ENCODE peak calls at places on chromosomes 2 and 18, in eight cellular contexts. R, H, F, M, Z, Y, V and T are unnamed samples. For H3K9me3 and H3K4me1, the result is how much of the 10 kb centered on the place peaks cover.

GRCh38 chr2:29878898-29879297 is 42.5 kb downstream of the ALK start:
- DNase-seq in R (no peak), H (no peak), F (no peak), M (no peak), Z (peak), Y (no peak), V (no peak), T (no peak)

GRCh38 chr18:47756364-47757016 is 174.0 kb downstream of the SMAD2 start:
- DNase-seq in R (peak), H (peak), F (peak), M (no peak), Z (peak), Y (peak), V (peak), T (peak)

GRCh38 chr2:42060718-42061619 is 13.1 kb downstream of the PKDCC start:
- DNase-seq in R (peak), H (peak), F (peak), M (peak), Z (no peak), Y (no peak), V (no peak), T (peak)

GRCh38 chr2:133948610-133949290 is 305.1 kb upstream of the MGAT5 start:
- DNase-seq in R (no peak), H (peak), F (no peak), M (no peak), Z (no peak), Y (no peak), V (no peak), T (no peak)

GRCh38 chr2:188512456-188512855 is 220.8 kb downstream of the GULP1 start:
- DNase-seq in R (no peak), H (no peak), F (no peak), M (no peak), Z (peak), Y (no peak), V (no peak), T (no peak)

GRCh38 chr2:67880291-67880761 is 182.5 kb downstream of the C1D start:
- DNase-seq in R (no peak), H (no peak), F (no peak), M (no peak), Z (no peak), Y (no peak), V (peak), T (no peak)

GRCh38 chr18:44602845-44603244 is 77.8 kb upstream of the SETBP1 start:
- DNase-seq in R (no peak), H (no peak), F (no peak), M (no peak), Z (peak), Y (no peak), V (no peak), T (no peak)

GRCh38 chr2:137888845-137889244 is 75.4 kb upstream of the HNMT start:
- DNase-seq in R (peak), H (no peak), F (peak), M (no peak), Z (peak), Y (no peak), V (no peak), T (no peak)

GRCh38 chr2:69242651-69243051 is 144.4 kb downstream of the GFPT1 start:
- DNase-seq in R (no peak), H (no peak), F (no peak), M (no peak), Z (peak), Y (no peak), V (no peak), T (no peak)

GRCh38 chr2:232887171-232887850 is 17.2 kb downstream of the SNORC start:
- DNase-seq in R (no peak), H (no peak), F (peak), M (no peak), Z (peak), Y (peak), V (no peak), T (no peak)

GRCh38 chr18:63309422-63309821 is 10.1 kb downstream of the BCL2 start:
- DNase-seq in R (no peak), H (no peak), F (no peak), M (no peak), Z (no peak), Y (no peak), V (no peak), T (no peak)

GRCh38 chr18:31512203-31512764 is 14.3 kb downstream of the DSG2 start:
- DNase-seq in R (peak), H (no peak), F (peak), M (no peak), Z (peak), Y (no peak), V (no peak), T (no peak)

GRCh38 chr2:219352448-219353023 is 20.0 kb upstream of the RESP18 start:
- DNase-seq in R (peak), H (peak), F (peak), M (no peak), Z (peak), Y (no peak), V (peak), T (no peak)

GRCh38 chr2:46439582-46439981 is 39.8 kb upstream of the TMEM247 start:
- DNase-seq in R (peak), H (no peak), F (no peak), M (no peak), Z (no peak), Y (no peak), V (no peak), T (no peak)

GRCh38 chr2:230443540-230443939 is 27.5 kb downstream of the SP100 start:
- DNase-seq in R (no peak), H (no peak), F (no peak), M (no peak), Z (peak), Y (no peak), V (no peak), T (no peak)

GRCh38 chr2:12244070-12244469 is 472.7 kb upstream of the TRIB2 start:
- DNase-seq in R (no peak), H (no peak), F (no peak), M (no peak), Z (peak), Y (no peak), V (no peak), T (no peak)

GRCh38 chr18:76274470-76275289 is 220.4 kb downstream of the ZNF516 start:
- DNase-seq in R (no peak), H (no peak), F (no peak), M (no peak), Z (no peak), Y (no peak), V (no peak), T (no peak)

GRCh38 chr2:105502625-105503334 is 103.9 kb upstream of the FHL2 start:
- DNase-seq in R (no peak), H (no peak), F (no peak), M (no peak), Z (peak), Y (no peak), V (no peak), T (no peak)

GRCh38 chr2:9178110-9178904 is 28.3 kb upstream of the ASAP2 start:
- DNase-seq in R (peak), H (no peak), F (peak), M (no peak), Z (peak), Y (no peak), V (peak), T (no peak)

GRCh38 chr2:195359043-195359735 is 297.8 kb upstream of the SLC39A10 start:
- DNase-seq in R (no peak), H (no peak), F (no peak), M (no peak), Z (no peak), Y (no peak), V (no peak), T (no peak)

GRCh38 chr18:75127143-75128021 is 81.6 kb downstream of the PTGR3 start:
- DNase-seq in R (peak), H (no peak), F (peak), M (no peak), Z (no peak), Y (peak), V (no peak), T (no peak)

GRCh38 chr2:232688201-232688600 is 8.9 kb upstream of the GIGYF2 start:
- DNase-seq in R (no peak), H (no peak), F (no peak), M (no peak), Z (no peak), Y (no peak), V (no peak), T (no peak)

GRCh38 chr2:8135051-8135675 is 546.7 kb upstream of the ID2 start:
- DNase-seq in R (no peak), H (peak), F (no peak), M (no peak), Z (no peak), Y (no peak), V (no peak), T (no peak)

GRCh38 chr2:27509326-27509725 is 12.7 kb downstream of the GCKR start:
- DNase-seq in R (no peak), H (no peak), F (no peak), M (no peak), Z (no peak), Y (no peak), V (no peak), T (no peak)

GRCh38 chr2:22817197-22817596 is 567.8 kb upstream of the KLHL29 start:
- DNase-seq in R (no peak), H (no peak), F (no peak), M (no peak), Z (peak), Y (no peak), V (no peak), T (no peak)
- H3K9me3 ChIP-seq in R (under half), H (under half), F (under half), M (under half), Z (under half), Y (under half), V (under half), T (under half)

DNA sequence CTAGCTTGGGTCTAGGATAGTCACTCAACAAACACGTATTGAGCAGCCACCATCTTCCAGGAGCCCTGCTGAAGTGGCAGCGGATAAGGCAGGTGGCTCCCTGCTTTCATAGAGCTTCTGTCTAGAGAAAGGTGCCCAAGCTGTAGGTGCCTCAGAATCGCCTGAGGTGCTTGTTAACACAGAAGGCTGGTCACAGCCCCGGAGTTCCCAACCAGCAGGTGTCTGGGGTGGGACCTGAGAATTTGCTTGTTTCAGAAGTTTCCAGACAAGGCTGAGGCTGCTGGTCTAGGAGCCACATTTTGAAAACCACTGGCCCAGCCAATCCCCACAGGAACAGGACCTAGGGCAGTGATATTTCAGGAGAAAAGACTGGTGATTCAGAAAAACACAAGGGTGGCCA is 45.3 kb upstream of the SMAD7 start:
- DNase-seq in R (no peak), H (peak), F (no peak), M (no peak), Z (no peak), Y (no peak), V (no peak), T (no peak)
- H3K4me1 ChIP-seq in R (under half), H (half or more), F (under half), M (under half), Z (under half), Y (under half), V (under half), T (under half)

DNA sequence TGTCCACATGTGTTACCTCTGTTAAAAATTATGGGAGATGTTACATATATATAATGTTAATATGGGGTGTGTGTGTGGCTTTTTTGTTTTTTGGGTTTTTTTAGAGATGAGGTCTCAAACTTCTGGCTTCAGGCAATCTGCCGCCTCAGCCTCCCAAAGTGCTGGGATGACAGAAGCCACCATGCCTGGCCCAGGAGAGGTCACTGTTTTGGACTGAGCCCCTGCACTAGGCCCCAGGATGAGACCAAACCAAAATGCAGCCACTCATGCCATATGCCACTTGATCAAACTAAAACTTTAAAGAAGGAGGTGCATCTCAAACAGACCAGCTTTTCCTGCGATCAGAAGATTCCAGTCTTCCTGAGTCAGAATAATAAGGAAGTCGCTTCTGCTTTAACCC is 2.5 kb downstream of the ADI1 start:
- DNase-seq in R (no peak), H (no peak), F (no peak), M (no peak), Z (no peak), Y (no peak), V (no peak), T (no peak)
- H3K9me3 ChIP-seq in R (under half), H (under half), F (under half), M (under half), Z (under half), Y (under half), V (under half), T (under half)

GRCh38 chr2:20423847-20424246 is 23.0 kb upstream of the RHOB start:
- DNase-seq in R (no peak), H (no peak), F (no peak), M (no peak), Z (no peak), Y (no peak), V (no peak), T (no peak)

GRCh38 chr2:20424300-20425290 is 22.3 kb upstream of the RHOB start:
- DNase-seq in R (peak), H (peak), F (peak), M (peak), Z (peak), Y (peak), V (no peak), T (peak)

GRCh38 chr2:20425371-20425881 is 21.4 kb upstream of the RHOB start:
- DNase-seq in R (no peak), H (no peak), F (peak), M (no peak), Z (peak), Y (no peak), V (no peak), T (no peak)

GRCh38 chr2:20427931-20428526 is 18.8 kb upstream of the RHOB start:
- DNase-seq in R (no peak), H (no peak), F (peak), M (no peak), Z (no peak), Y (no peak), V (no peak), T (no peak)

GRCh38 chr2:20425884-20426283 is 21.0 kb upstream of the RHOB start:
- DNase-seq in R (no peak), H (no peak), F (peak), M (no peak), Z (no peak), Y (no peak), V (no peak), T (no peak)
- H3K4me1 ChIP-seq in R (under half), H (half or more), F (under half), M (under half), Z (under half), Y (under half), V (under half), T (under half)

GRCh38 chr2:140876015-140876414 is 1254.8 kb downstream of the LRP1B start:
- DNase-seq in R (no peak), H (no peak), F (no peak), M (no peak), Z (no peak), Y (no peak), V (no peak), T (no peak)

GRCh38 chr2:140869107-140869506 is 1261.7 kb downstream of the LRP1B start:
- DNase-seq in R (no peak), H (no peak), F (no peak), M (no peak), Z (no peak), Y (no peak), V (no peak), T (no peak)

GRCh38 chr2:140873915-140874531 is 1256.8 kb downstream of the LRP1B start:
- DNase-seq in R (no peak), H (no peak), F (no peak), M (no peak), Z (no peak), Y (no peak), V (no peak), T (no peak)
- H3K9me3 ChIP-seq in R (under half), H (under half), F (under half), M (under half), Z (under half), Y (under half), V (under half), T (under half)

DNA sequence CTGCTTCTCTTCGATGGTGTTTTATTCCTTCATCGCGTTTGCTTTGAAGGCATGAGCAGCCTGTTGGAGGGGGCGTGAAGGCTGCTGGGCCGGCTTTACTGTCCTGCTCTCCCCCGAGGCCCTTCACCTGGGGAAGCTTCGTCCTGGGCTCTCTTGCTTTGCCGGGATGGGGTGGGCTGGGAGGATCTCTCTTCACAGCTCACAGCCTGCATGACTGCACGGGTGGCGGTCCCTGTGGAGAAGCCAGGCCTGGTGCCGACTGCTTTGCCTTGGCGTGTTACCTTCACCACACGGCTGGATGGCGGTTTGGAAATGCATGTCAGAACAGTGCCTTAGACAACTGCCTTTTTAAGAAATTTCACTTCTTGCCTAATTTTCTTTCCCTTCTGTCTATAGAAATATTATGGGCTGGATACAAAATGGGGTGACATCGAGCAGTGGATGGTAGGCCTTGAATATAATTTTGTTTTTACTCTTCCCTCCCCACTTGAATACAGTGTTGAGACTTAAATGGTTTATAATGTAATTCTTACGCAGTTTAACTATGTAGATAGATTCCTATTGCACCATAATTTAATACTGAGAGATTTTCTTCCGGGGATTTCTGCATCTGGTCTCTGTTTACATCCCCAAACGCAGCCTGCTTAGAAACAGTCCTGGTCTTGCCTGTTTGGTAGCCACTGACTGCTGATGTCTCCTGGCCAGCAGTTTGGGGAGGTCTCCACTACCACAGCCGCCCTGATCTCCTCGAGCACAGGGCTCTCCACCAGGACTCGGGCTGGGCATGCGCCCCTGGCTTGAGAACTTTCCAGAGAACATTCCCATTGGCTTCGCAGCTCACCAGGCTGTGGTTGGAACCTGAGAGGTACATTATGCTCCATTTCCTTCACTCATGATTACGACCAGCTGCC is 81.0 kb upstream of the RBM44 start:
- DNase-seq in R (no peak), H (no peak), F (no peak), M (peak), Z (no peak), Y (no peak), V (no peak), T (peak)
- H3K4me1 ChIP-seq in R (under half), H (half or more), F (under half), M (half or more), Z (under half), Y (under half), V (under half), T (half or more)

DNA sequence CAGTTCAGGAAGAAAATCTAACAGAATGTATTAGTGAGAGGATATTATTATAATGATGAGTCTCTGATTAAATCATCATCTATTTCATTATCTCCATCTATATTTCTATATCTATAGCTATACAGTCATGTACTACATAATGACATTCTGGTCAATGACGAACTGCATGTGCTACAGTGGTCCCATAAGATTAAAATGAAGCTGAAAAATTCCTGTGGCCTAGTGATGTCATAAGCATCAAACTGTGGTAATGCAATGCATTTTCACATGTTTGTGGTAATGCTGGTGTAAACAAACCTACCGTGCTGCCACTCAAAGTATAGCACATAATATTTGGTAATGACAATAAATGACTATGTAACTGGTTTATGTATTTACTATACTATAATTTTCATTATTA is 1127.9 kb upstream of the CHAC2 start:
- DNase-seq in R (no peak), H (no peak), F (no peak), M (no peak), Z (no peak), Y (no peak), V (no peak), T (no peak)
- H3K9me3 ChIP-seq in R (under half), H (under half), F (under half), M (under half), Z (under half), Y (under half), V (under half), T (under half)

GRCh38 chr2:240458044-240458899 is 22.8 kb downstream of the GPC1 start:
- DNase-seq in R (no peak), H (peak), F (no peak), M (peak), Z (no peak), Y (no peak), V (no peak), T (peak)

GRCh38 chr2:240458900-240459391 is 23.5 kb downstream of the GPC1 start:
- DNase-seq in R (no peak), H (peak), F (no peak), M (peak), Z (no peak), Y (no peak), V (no peak), T (peak)

GRCh38 chr2:240455719-240456606 is 20.5 kb downstream of the GPC1 start:
- DNase-seq in R (no peak), H (no peak), F (no peak), M (no peak), Z (no peak), Y (no peak), V (no peak), T (no peak)

GRCh38 chr2:240456607-240457222 is 21.3 kb downstream of the GPC1 start:
- DNase-seq in R (no peak), H (no peak), F (no peak), M (no peak), Z (no peak), Y (no peak), V (no peak), T (no peak)

GRCh38 chr2:240457223-240458043 is 22.0 kb downstream of the GPC1 start:
- DNase-seq in R (no peak), H (peak), F (peak), M (peak), Z (no peak), Y (no peak), V (no peak), T (peak)
- H3K4me1 ChIP-seq in R (under half), H (under half), F (under half), M (under half), Z (under half), Y (under half), V (under half), T (under half)

GRCh38 chr2:227349989-227350648 is 25.1 kb downstream of the MFF start:
- DNase-seq in R (no peak), H (no peak), F (no peak), M (no peak), Z (no peak), Y (no peak), V (no peak), T (no peak)

GRCh38 chr2:227351639-227352038 is 26.6 kb downstream of the MFF start:
- DNase-seq in R (no peak), H (no peak), F (no peak), M (no peak), Z (no peak), Y (no peak), V (no peak), T (no peak)

GRCh38 chr2:227341553-227341952 is 16.5 kb downstream of the MFF start:
- DNase-seq in R (no peak), H (no peak), F (no peak), M (no peak), Z (no peak), Y (no peak), V (no peak), T (no peak)

GRCh38 chr2:227347117-227347516 is 22.1 kb downstream of the MFF start:
- DNase-seq in R (no peak), H (no peak), F (no peak), M (no peak), Z (no peak), Y (no peak), V (no peak), T (no peak)
- H3K9me3 ChIP-seq in R (under half), H (under half), F (under half), M (under half), Z (under half), Y (under half), V (under half), T (under half)